ENCODE peak calls at places on chromosome 7, in five cellular contexts. M is iPS DF 6.9; P is activated T-cell treated with anti-CD3 and anti-CD28 coated beads, Interleukin-2, amount 50 U/mL, for 4 hours; B is GM04504; O is activated CD4-positive, alpha-beta T cell treated with anti-CD3 and anti-CD28 coated beads for 36 hours. N is an unnamed sample.

GRCh38 chr7:138468244-138469123 is 8.4 kb downstream of the TRIM24 start:
- DNase-seq in M (no peak), P (no peak), B (no peak), O (no peak), N (no peak)

GRCh38 chr7:111987115-111987826 is 218.9 kb downstream of the DOCK4 start:
- DNase-seq in M (no peak), P (no peak), B (peak), O (no peak), N (peak)

GRCh38 chr7:34385385-34385784 is 272.6 kb upstream of the NPSR1 start:
- DNase-seq in M (no peak), P (no peak), B (no peak), O (no peak), N (no peak)

GRCh38 chr7:12450615-12451014 is 47.0 kb upstream of the VWDE start:
- DNase-seq in M (no peak), P (no peak), B (no peak), O (no peak), N (no peak)

GRCh38 chr7:129644634-129645230 is 33.2 kb downstream of the NRF1 start:
- DNase-seq in M (no peak), P (no peak), B (peak), O (no peak), N (peak)

GRCh38 chr7:149862156-149862555 is 11.6 kb upstream of the ATP6V0E2 start:
- DNase-seq in M (no peak), P (no peak), B (no peak), O (no peak), N (no peak)

GRCh38 chr7:127252736-127253288 is at the start of gene GRM8:
- DNase-seq in M (no peak), P (peak), B (no peak), O (peak), N (no peak)

GRCh38 chr7:18096087-18096486 is 68.4 kb upstream of the PRPS1L1 start:
- DNase-seq in M (no peak), P (no peak), B (no peak), O (no peak), N (no peak)

GRCh38 chr7:44261239-44261638 is 60.5 kb downstream of the YKT6 start:
- DNase-seq in M (no peak), P (no peak), B (no peak), O (no peak), N (no peak)

GRCh38 chr7:125084196-125084595 is 154.6 kb upstream of the POT1 start:
- DNase-seq in M (no peak), P (no peak), B (no peak), O (no peak), N (no peak)

GRCh38 chr7:134900430-134900876 is 85.9 kb upstream of the AGBL3 start:
- DNase-seq in M (no peak), P (no peak), B (no peak), O (no peak), N (no peak)

GRCh38 chr7:140042386-140042670 is 20.4 kb downstream of the PARP12 start:
- DNase-seq in M (no peak), P (no peak), B (no peak), O (no peak), N (no peak)

GRCh38 chr7:26487780-26488535 is 196.3 kb downstream of the SNX10 start:
- DNase-seq in M (no peak), P (no peak), B (no peak), O (no peak), N (no peak)

GRCh38 chr7:125061-125471 is 67.3 kb upstream of the FAM20C start:
- DNase-seq in M (no peak), P (no peak), B (no peak), O (no peak), N (no peak)

GRCh38 chr7:37594602-37595001 is 89.0 kb upstream of the GPR141 start:
- DNase-seq in M (no peak), P (no peak), B (no peak), O (no peak), N (no peak)

GRCh38 chr7:2687338-2687869 is 598 bp upstream of the AMZ1 start:
- DNase-seq in M (no peak), P (no peak), B (no peak), O (no peak), N (no peak)

GRCh38 chr7:80231719-80232118 is 97.1 kb downstream of the GNAI1 start:
- DNase-seq in M (no peak), P (no peak), B (no peak), O (peak), N (no peak)

GRCh38 chr7:151632750-151633515 is 113.2 kb upstream of the RHEB start:
- DNase-seq in M (no peak), P (peak), B (peak), O (peak), N (no peak)

GRCh38 chr7:148670374-148670773 is 28.3 kb upstream of the CUL1 start:
- DNase-seq in M (no peak), P (no peak), B (no peak), O (no peak), N (no peak)

GRCh38 chr7:45656431-45656830 is 82.3 kb downstream of the ADCY1 start:
- DNase-seq in M (no peak), P (no peak), B (no peak), O (no peak), N (no peak)

GRCh38 chr7:148921806-148922205 is 37.7 kb upstream of the EZH2 start:
- DNase-seq in M (no peak), P (no peak), B (no peak), O (no peak), N (no peak)

GRCh38 chr7:138924551-138925225 is 56.5 kb downstream of the KIAA1549 start:
- DNase-seq in M (no peak), P (no peak), B (no peak), O (no peak), N (no peak)

GRCh38 chr7:86991844-86992243 is 67.6 kb downstream of the ELAPOR2 start:
- DNase-seq in M (no peak), P (no peak), B (peak), O (no peak), N (no peak)

GRCh38 chr7:1555813-1556540 is at the start of gene TMEM184A:
- DNase-seq in M (no peak), P (peak), B (no peak), O (peak), N (no peak)